ENCODE peak calls at places on chromosomes 4 and X, in six cellular contexts. One of them, this sample, is unnamed.

GRCh38 chr4:145389566-145389965 is 92.1 kb upstream of the SMAD1 start:
- DNase-seq in mammary epithelial cell: no peak
- DNase-seq in upper lobe of right lung: no peak
- DNase-seq in memory B cell: no peak
- DNase-seq in activated CD4-positive, alpha-beta T cell treated with anti-CD3 and anti-CD28 coated beads, Interleukin-2, amount 50 U/mL, for 1 hour: no peak
- DNase-seq in hypothalamus: no peak
- DNase-seq in this sample: no peak

GRCh38 chr4:143296397-143297067 is 40.1 kb upstream of the GAB1 start:
- DNase-seq in upper lobe of right lung: no peak
- DNase-seq in hypothalamus: no peak
- DNase-seq in memory B cell: no peak
- DNase-seq in mammary epithelial cell: no peak
- DNase-seq in activated CD4-positive, alpha-beta T cell treated with anti-CD3 and anti-CD28 coated beads, Interleukin-2, amount 50 U/mL, for 1 hour: no peak
- DNase-seq in this sample: no peak

GRCh38 chr4:72286185-72286584 is 254.4 kb downstream of the NPFFR2 start:
- DNase-seq in hypothalamus: no peak
- DNase-seq in activated CD4-positive, alpha-beta T cell treated with anti-CD3 and anti-CD28 coated beads, Interleukin-2, amount 50 U/mL, for 1 hour: no peak
- DNase-seq in upper lobe of right lung: no peak
- DNase-seq in memory B cell: no peak
- DNase-seq in mammary epithelial cell: peak
- DNase-seq in this sample: no peak

GRCh38 chrX:103640401-103641155 is 11.8 kb downstream of the TCEAL1 start:
- DNase-seq in upper lobe of right lung: no peak
- DNase-seq in hypothalamus: no peak
- DNase-seq in mammary epithelial cell: peak
- DNase-seq in memory B cell: no peak
- DNase-seq in activated CD4-positive, alpha-beta T cell treated with anti-CD3 and anti-CD28 coated beads, Interleukin-2, amount 50 U/mL, for 1 hour: no peak
- DNase-seq in this sample: no peak

GRCh38 chr4:176492648-176493302 is 173.0 kb downstream of the SPCS3 start:
- DNase-seq in mammary epithelial cell: peak
- DNase-seq in hypothalamus: no peak
- DNase-seq in activated CD4-positive, alpha-beta T cell treated with anti-CD3 and anti-CD28 coated beads, Interleukin-2, amount 50 U/mL, for 1 hour: no peak
- DNase-seq in memory B cell: no peak
- DNase-seq in upper lobe of right lung: no peak
- DNase-seq in this sample: no peak

GRCh38 chrX:48919360-48919821 is 567 bp upstream of the PIM2 start:
- DNase-seq in hypothalamus: peak
- DNase-seq in upper lobe of right lung: no peak
- DNase-seq in mammary epithelial cell: no peak
- DNase-seq in memory B cell: no peak
- DNase-seq in activated CD4-positive, alpha-beta T cell treated with anti-CD3 and anti-CD28 coated beads, Interleukin-2, amount 50 U/mL, for 1 hour: peak
- DNase-seq in this sample: no peak

GRCh38 chr4:26028793-26029511 is 114.9 kb downstream of the SMIM20 start:
- DNase-seq in activated CD4-positive, alpha-beta T cell treated with anti-CD3 and anti-CD28 coated beads, Interleukin-2, amount 50 U/mL, for 1 hour: peak
- DNase-seq in mammary epithelial cell: no peak
- DNase-seq in memory B cell: peak
- DNase-seq in upper lobe of right lung: peak
- DNase-seq in hypothalamus: peak
- DNase-seq in this sample: peak

GRCh38 chr4:55125087-55125721 is at the start of gene KDR:
- DNase-seq in mammary epithelial cell: peak
- DNase-seq in activated CD4-positive, alpha-beta T cell treated with anti-CD3 and anti-CD28 coated beads, Interleukin-2, amount 50 U/mL, for 1 hour: no peak
- DNase-seq in memory B cell: no peak
- DNase-seq in upper lobe of right lung: peak
- DNase-seq in hypothalamus: peak
- DNase-seq in this sample: peak

GRCh38 chr4:87003266-87003665 is 68.5 kb downstream of the AFF1 start:
- DNase-seq in upper lobe of right lung: no peak
- DNase-seq in mammary epithelial cell: no peak
- DNase-seq in memory B cell: no peak
- DNase-seq in hypothalamus: no peak
- DNase-seq in activated CD4-positive, alpha-beta T cell treated with anti-CD3 and anti-CD28 coated beads, Interleukin-2, amount 50 U/mL, for 1 hour: no peak
- DNase-seq in this sample: no peak

GRCh38 chr4:127782025-127782274 is 172 bp upstream of the HSPA4L start:
- DNase-seq in hypothalamus: peak
- DNase-seq in memory B cell: no peak
- DNase-seq in activated CD4-positive, alpha-beta T cell treated with anti-CD3 and anti-CD28 coated beads, Interleukin-2, amount 50 U/mL, for 1 hour: no peak
- DNase-seq in mammary epithelial cell: peak
- DNase-seq in upper lobe of right lung: peak
- DNase-seq in this sample: peak

GRCh38 chrX:77422886-77423648 is 24.1 kb upstream of the FGF16 start:
- DNase-seq in upper lobe of right lung: no peak
- DNase-seq in mammary epithelial cell: no peak
- DNase-seq in hypothalamus: no peak
- DNase-seq in memory B cell: no peak
- DNase-seq in activated CD4-positive, alpha-beta T cell treated with anti-CD3 and anti-CD28 coated beads, Interleukin-2, amount 50 U/mL, for 1 hour: no peak
- DNase-seq in this sample: no peak

This sample was measured in heart right ventricle.